ENCODE peak calls at places on chromosome 4, in four cellular contexts. P is K562, N is A549, M is H1. A is an unnamed sample.

GRCh38 chr4:181962321-181962720 is 280.9 kb upstream of the TENM3 start:
- DNase-seq in N (no peak), M (no peak), P (no peak), A (no peak)

GRCh38 chr4:174107749-174108354 is 175.6 kb downstream of the FBXO8 start:
- DNase-seq in N (no peak), M (no peak), P (no peak), A (no peak)

GRCh38 chr4:55398966-55399365 is 3.2 kb downstream of the TMEM165 start:
- DNase-seq in P (no peak), M (no peak), N (no peak), A (peak)

GRCh38 chr4:87633239-87633638 is 16.8 kb upstream of the DMP1 start:
- DNase-seq in N (no peak), P (no peak), M (no peak), A (no peak)

GRCh38 chr4:39713691-39714090 is 15.8 kb downstream of the UBE2K start:
- DNase-seq in P (no peak), M (no peak), N (no peak), A (no peak)

GRCh38 chr4:185651137-185651677 is 115.9 kb upstream of the PDLIM3 start:
- DNase-seq in P (no peak), N (no peak), M (no peak), A (peak)

GRCh38 chr4:80172203-80172602 is 25.1 kb upstream of the PRDM8 start:
- DNase-seq in P (no peak), M (no peak), N (no peak), A (no peak)

GRCh38 chr4:135917016-135917415 is 1615.3 kb downstream of the PCDH18 start:
- DNase-seq in N (no peak), P (no peak), M (no peak), A (no peak)

GRCh38 chr4:25993564-25994185 is 79.7 kb downstream of the SMIM20 start:
- DNase-seq in N (peak), M (peak), P (peak), A (peak)

GRCh38 chr4:110032603-110033002 is 119.9 kb downstream of the EGF start:
- DNase-seq in P (no peak), N (no peak), M (no peak), A (no peak)

GRCh38 chr4:28774344-28774743 is 1913.7 kb downstream of the STIM2 start:
- DNase-seq in P (no peak), M (no peak), N (no peak), A (no peak)
- TF ChIP-seq MAX in P (no peak), M (no peak), N (no peak), A (no peak)

GRCh38 chr4:82890602-82890912 is 396 bp downstream of the SEC31A start:
- DNase-seq in N (peak), M (no peak), P (no peak), A (no peak)

GRCh38 chr4:82889287-82889686 is 1.7 kb downstream of the SEC31A start:
- DNase-seq in P (no peak), N (no peak), M (no peak), A (peak)

GRCh38 chr4:82890913-82891727 is at the start of gene SEC31A:
- DNase-seq in P (peak), N (peak), M (peak), A (peak)

GRCh38 chr4:82885410-82885809 is 5.5 kb downstream of the SEC31A start:
- DNase-seq in M (no peak), N (no peak), P (no peak), A (peak)

GRCh38 chr4:82886145-82886942 is 4.6 kb downstream of the SEC31A start:
- DNase-seq in M (no peak), N (no peak), P (no peak), A (peak)
- TF ChIP-seq PHF8 in M (no peak), N (no peak), P (no peak), A (no peak)

DNA sequence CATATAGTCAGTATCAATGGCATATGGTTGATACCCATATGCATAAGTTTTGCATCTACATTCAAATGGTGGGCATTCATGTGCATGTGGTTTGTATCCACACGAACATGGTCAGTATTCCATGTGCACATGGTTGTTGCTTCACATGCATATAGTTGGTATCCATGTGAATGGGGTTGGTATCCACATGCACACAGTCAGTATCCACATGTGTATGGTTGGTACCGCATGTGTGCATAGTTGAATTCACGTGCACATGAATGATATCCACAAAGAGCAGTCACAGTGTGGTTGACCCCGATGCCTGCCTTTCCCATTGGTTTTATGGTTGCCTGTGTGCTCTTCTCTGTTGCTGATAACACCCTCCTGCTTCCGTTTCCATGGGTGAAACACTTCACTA is 427.9 kb downstream of the STIM2 start:
- DNase-seq in M (no peak), P (no peak), N (no peak), A (no peak)
- TF ChIP-seq JUN in M (no peak), P (no peak), N (no peak), A (no peak)

DNA sequence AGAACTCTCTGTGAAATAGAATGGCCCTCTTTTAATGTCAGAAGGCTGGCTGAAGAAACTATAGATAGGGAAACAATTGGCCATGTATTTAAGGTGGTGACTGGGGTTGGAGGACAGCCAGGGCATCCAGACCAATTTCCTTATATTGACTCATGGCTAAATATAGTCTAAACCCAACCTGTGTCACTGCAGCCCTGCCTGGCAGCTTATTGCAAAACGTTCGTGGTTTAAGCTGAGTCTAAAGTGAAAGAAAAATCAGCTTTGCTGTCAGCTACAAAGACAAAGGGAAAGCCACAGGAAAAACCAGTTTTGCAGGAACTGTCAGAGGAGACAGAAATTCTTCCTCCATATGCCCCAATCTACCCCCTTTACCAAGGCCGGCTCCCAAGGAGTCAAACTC is 902.8 kb upstream of the NDST4 start:
- DNase-seq in N (no peak), P (no peak), M (no peak), A (no peak)
- TF ChIP-seq MAX in N (no peak), P (no peak), M (no peak), A (no peak)

DNA sequence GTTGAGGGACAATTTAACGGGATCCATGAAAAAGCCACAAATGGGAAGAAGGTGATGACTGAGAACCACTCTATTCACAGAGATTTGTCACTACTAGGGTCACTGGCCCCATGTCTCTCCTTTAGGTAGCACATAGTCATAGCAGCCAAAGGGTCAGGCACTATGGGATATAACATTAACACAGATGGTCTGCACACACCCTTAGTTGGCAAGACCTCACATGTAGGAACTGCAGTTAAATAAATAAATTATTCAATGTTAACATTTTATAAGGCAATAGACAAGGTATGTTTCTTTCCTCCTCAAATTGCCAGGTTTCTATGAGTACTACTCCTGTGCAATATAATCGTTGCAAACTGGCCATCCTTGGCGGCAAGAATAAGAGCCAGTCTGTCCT is 10.9 kb downstream of the RASGEF1B start:
- DNase-seq in P (no peak), N (no peak), M (no peak), A (no peak)
- TF ChIP-seq PHF8 in P (no peak), N (no peak), M (no peak), A (no peak)

GRCh38 chr4:145933134-145933533 is 5.5 kb downstream of the ZNF827 start:
- DNase-seq in M (no peak), N (no peak), P (no peak), A (no peak)
- TF ChIP-seq JUN in M (no peak), N (no peak), P (no peak), A (no peak)

GRCh38 chr4:114137984-114138383 is 158.5 kb upstream of the ARSJ start:
- DNase-seq in M (no peak), P (no peak), N (no peak), A (no peak)
- TF ChIP-seq MAX in M (no peak), P (no peak), N (no peak), A (no peak)

GRCh38 chr4:47830263-47831025 is 7.4 kb downstream of the CORIN start:
- DNase-seq in N (no peak), P (no peak), M (no peak), A (no peak)

GRCh38 chr4:47827339-47828047 is 10.4 kb downstream of the CORIN start:
- DNase-seq in M (no peak), N (no peak), P (no peak), A (no peak)

GRCh38 chr4:47829438-47829837 is 8.4 kb downstream of the CORIN start:
- DNase-seq in N (no peak), P (no peak), M (no peak), A (no peak)

DNA sequence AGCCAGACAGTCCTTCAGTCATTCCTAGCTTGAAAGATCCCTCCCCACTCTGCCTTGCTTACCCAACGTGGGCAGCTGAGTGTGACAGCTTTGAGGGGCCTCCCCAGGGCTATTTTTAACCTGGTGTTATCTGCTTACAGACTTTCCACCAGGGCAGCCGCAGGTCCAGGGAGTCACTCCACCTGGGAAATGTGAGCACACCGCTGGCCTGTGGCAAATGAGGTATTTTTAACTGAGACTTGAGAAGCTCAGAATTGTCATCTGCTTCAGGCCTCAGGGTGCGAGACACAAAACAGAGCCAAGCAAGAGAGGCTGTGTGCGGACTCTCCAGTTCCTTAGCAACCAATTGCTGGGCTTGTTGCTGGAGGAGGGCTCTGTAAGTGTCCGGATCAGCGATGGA is 13.0 kb downstream of the CORIN start:
- DNase-seq in M (no peak), N (no peak), P (no peak), A (no peak)
- TF ChIP-seq PHF8 in M (no peak), N (no peak), P (no peak), A (no peak)

GRCh38 chr4:147954850-147955249 is 223.0 kb downstream of the ARHGAP10 start:
- DNase-seq in M (no peak), N (no peak), P (no peak), A (no peak)
- TF ChIP-seq JUN in M (no peak), N (no peak), P (no peak), A (no peak)

A was measured in HepG2.